ENCODE peak calls at places on chromosomes 2 and 18, in nine cellular contexts. C, Y, M, D, X, H, U, I and L are unnamed samples.
A peak's percentile ranks its signal among the peaks of the same experiment; 100 is the strongest.

GRCh38 chr2:66574701-66575624 is 140.0 kb downstream of the MEIS1 start:
- DNase-seq in M (peak; percentile 69), C (peak; percentile 69), X (no peak), U (peak; percentile 73), H (peak; percentile 74), Y (no peak), I (peak; percentile 16), D (peak; percentile 50), L (no peak)

GRCh38 chr2:235527806-235528480 is 34.1 kb downstream of the AGAP1 start:
- DNase-seq in Y (no peak), U (no peak), X (no peak), M (no peak), H (no peak), C (no peak), I (no peak), D (no peak), L (no peak)

GRCh38 chr2:216002274-216002673 is 11.1 kb downstream of the MREG start:
- DNase-seq in M (no peak), X (no peak), I (no peak), C (no peak), Y (no peak), D (no peak), U (no peak), H (no peak), L (no peak)

GRCh38 chr2:29810956-29811355 is 110.4 kb downstream of the ALK start:
- DNase-seq in M (no peak), X (no peak), D (no peak), Y (no peak), H (peak; percentile 12), I (no peak), C (no peak), U (no peak), L (no peak)

GRCh38 chr2:62293490-62294212 is 97.7 kb downstream of the B3GNT2 start:
- DNase-seq in D (peak; percentile 75), U (peak; percentile 73), M (peak; percentile 7), C (peak; percentile 66), X (no peak), I (peak; percentile 31), H (peak; percentile 39), Y (no peak), L (no peak)

GRCh38 chr2:227479865-227480475 is 8.0 kb downstream of the AGFG1 start:
- DNase-seq in H (no peak), M (peak; percentile 65), D (no peak), I (peak; percentile 31), Y (no peak), X (no peak), U (no peak), C (no peak), L (no peak)

GRCh38 chr2:68420254-68420910 is 46.7 kb downstream of the FBXO48 start:
- DNase-seq in Y (no peak), M (no peak), C (no peak), X (no peak), D (no peak), I (peak; percentile 72), H (no peak), U (no peak), L (no peak)

GRCh38 chr2:140454717-140455116 is 1674.5 kb upstream of the NXPH2 start:
- DNase-seq in D (peak; percentile 38), U (no peak), I (no peak), M (peak; percentile 30), Y (no peak), X (no peak), C (no peak), H (no peak), L (no peak)

GRCh38 chr2:181106789-181107418 is 126.5 kb downstream of the UBE2E3 start:
- DNase-seq in U (no peak), X (no peak), M (peak; percentile 65), C (no peak), I (no peak), H (no peak), Y (no peak), D (peak; percentile 61), L (no peak)

GRCh38 chr2:217973008-217973787 is 29.6 kb downstream of the TNS1 start:
- DNase-seq in H (no peak), U (peak; percentile 52), X (no peak), C (no peak), M (no peak), Y (no peak), I (no peak), D (no peak), L (no peak)

GRCh38 chr2:30628341-30628740 is 178.9 kb downstream of the CAPN13 start:
- DNase-seq in X (no peak), Y (no peak), I (no peak), C (no peak), H (no peak), D (peak; percentile 52), U (no peak), M (no peak), L (no peak)

GRCh38 chr2:120883607-120884405 is 148.1 kb downstream of the GLI2 start:
- DNase-seq in Y (no peak), H (no peak), U (peak; percentile 51), D (no peak), X (no peak), I (no peak), M (no peak), C (no peak), L (no peak)
- TF ChIP-seq CTCF in Y (no peak), H (peak; percentile 9), U (no peak), D (no peak), X (peak; percentile 8), I (no peak), M (no peak), C (no peak), L (peak; percentile 51)

GRCh38 chr18:48875942-48876511 is 74.7 kb downstream of the SMAD7 start:
- DNase-seq in U (peak; percentile 67), M (peak; percentile 31), D (peak; percentile 56), I (no peak), H (peak; percentile 51), X (no peak), Y (no peak), C (no peak), L (no peak)
- TF ChIP-seq CTCF in U (no peak), M (no peak), D (peak; percentile 45), I (no peak), H (peak; percentile 24), X (no peak), Y (no peak), C (no peak), L (no peak)

GRCh38 chr2:179354739-179355537 is 90.3 kb upstream of the SESTD1 start:
- DNase-seq in I (peak; percentile 5), M (no peak), H (no peak), U (no peak), Y (no peak), X (no peak), D (no peak), C (no peak), L (no peak)
- TF ChIP-seq CTCF in I (peak; percentile 73), M (peak; percentile 19), H (peak; percentile 13), U (peak; percentile 15), Y (no peak), X (peak; percentile 59), D (peak; percentile 41), C (peak; percentile 33), L (peak; percentile 52)

DNA sequence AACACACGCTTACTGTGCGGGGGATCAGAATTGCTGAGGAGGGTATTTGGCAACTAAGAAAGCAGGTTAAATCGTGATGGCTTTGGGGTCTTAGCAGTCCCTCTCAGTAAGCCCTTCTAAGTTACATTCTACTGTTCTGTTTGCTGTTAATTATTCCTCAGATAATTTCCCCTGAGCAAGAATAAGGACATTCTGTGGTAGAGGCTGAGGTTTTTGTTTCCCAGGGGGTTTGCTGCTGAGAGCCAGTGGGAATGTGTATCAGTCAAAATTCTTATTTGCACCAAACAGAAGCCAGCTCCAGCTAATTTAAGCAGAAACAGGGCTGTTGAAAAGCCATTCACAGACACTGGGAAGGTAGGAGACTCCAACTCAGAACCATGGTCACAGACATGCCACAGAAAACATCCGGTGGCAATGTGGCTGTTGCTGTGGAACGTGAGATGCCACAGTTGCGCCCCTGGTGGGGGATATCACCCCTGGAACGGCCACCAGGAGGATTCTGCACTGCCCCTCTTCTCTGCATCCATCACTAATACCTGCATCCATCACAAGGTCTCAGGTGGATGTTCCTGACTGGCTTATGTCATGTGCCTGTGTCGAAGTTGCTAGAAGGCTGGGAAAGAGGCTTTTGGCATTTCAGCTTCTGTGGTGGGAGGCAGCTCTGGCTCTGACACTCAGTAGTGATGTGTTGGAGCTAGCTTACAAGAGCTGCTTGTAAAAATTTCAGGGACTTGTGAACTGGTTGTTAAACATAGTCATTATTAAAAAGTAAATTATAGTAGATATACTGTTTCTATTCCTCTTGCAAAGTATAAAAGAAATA is 23.2 kb downstream of the SLC4A3 start:
- DNase-seq in M (no peak), X (peak; percentile 32), U (no peak), C (peak; percentile 36), Y (no peak), D (no peak), I (no peak), H (no peak), L (peak; percentile 32)
- TF ChIP-seq CTCF in M (no peak), X (no peak), U (no peak), C (no peak), Y (no peak), D (no peak), I (no peak), H (no peak), L (no peak)

GRCh38 chr2:177056540-177056939 is 156.1 kb upstream of the HNRNPA3 start:
- DNase-seq in X (no peak), U (no peak), I (no peak), M (peak; percentile 5), Y (no peak), C (no peak), D (no peak), H (peak; percentile 5), L (no peak)
- TF ChIP-seq CTCF in X (no peak), U (no peak), I (peak; percentile 12), M (no peak), Y (no peak), C (no peak), D (peak; percentile 15), H (peak; percentile 47), L (peak; percentile 56)

GRCh38 chr2:105888625-105889024 is 143.9 kb downstream of the NCK2 start:
- DNase-seq in M (peak; percentile 29), X (no peak), C (no peak), U (no peak), D (no peak), Y (no peak), I (peak; percentile 48), H (no peak), L (no peak)
- TF ChIP-seq CTCF in M (no peak), X (no peak), C (no peak), U (no peak), D (peak; percentile 15), Y (no peak), I (peak; percentile 68), H (no peak), L (no peak)

GRCh38 chr2:161306919-161307318 is 1.3 kb upstream of the PSMD14 start:
- DNase-seq in C (no peak), H (no peak), X (no peak), D (no peak), I (no peak), Y (no peak), U (no peak), M (no peak), L (no peak)
- TF ChIP-seq CTCF in C (no peak), H (no peak), X (no peak), D (no peak), I (peak; percentile 55), Y (no peak), U (no peak), M (no peak), L (no peak)